ENCODE peak calls at places on chromosomes 11 and 22, in eight cellular contexts. N is CD4-positive, alpha-beta T cell; O is lower leg skin; W is kidney glomerular epithelial cell; I is HEK293T; U is T follicular helper cell; X is LHCN-M2; L is NCI-H82. E is an unnamed sample.

GRCh38 chr11:126214446-126215240 is 3.1 kb downstream of the FAM118B start:
- DNase-seq in N (no peak), O (no peak), W (peak; percentile 28), I (no peak), U (no peak), X (no peak), L (no peak), E (no peak)

GRCh38 chr11:111977141-111978027 is 40.2 kb downstream of the DIXDC1 start:
- DNase-seq in N (no peak), O (peak; percentile 43), W (no peak), I (peak; percentile 63), U (no peak), X (peak; percentile 37), L (peak; percentile 37), E (no peak)

GRCh38 chr22:19892925-19893324 is 38.3 kb upstream of the GNB1L start:
- DNase-seq in N (no peak), O (no peak), W (peak; percentile 40), I (no peak), U (no peak), X (no peak), L (no peak), E (no peak)

GRCh38 chr11:58070585-58070984 is 39.8 kb downstream of the OR6Q1 start:
- DNase-seq in N (no peak), O (no peak), W (no peak), I (no peak), U (no peak), X (no peak), L (no peak), E (no peak)

GRCh38 chr11:57527056-57527631 is 3.4 kb downstream of the TIMM10 start:
- DNase-seq in N (peak; percentile 72), O (peak; percentile 71), W (peak; percentile 60), I (peak; percentile 57), U (peak; percentile 63), X (peak; percentile 44), L (peak; percentile 72), E (peak; percentile 64)

GRCh38 chr11:98227266-98227665 is 793.5 kb upstream of the CNTN5 start:
- DNase-seq in N (no peak), O (no peak), W (no peak), I (no peak), U (no peak), X (no peak), L (no peak), E (no peak)

GRCh38 chr11:57675176-57675941 is 7.4 kb downstream of the ZDHHC5 start:
- DNase-seq in N (no peak), O (no peak), W (no peak), I (no peak), U (no peak), X (no peak), L (no peak), E (no peak)

GRCh38 chr11:95524328-95525036 is 265.1 kb downstream of the FAM76B start:
- DNase-seq in N (no peak), O (no peak), W (no peak), I (no peak), U (no peak), X (no peak), L (peak; percentile 73), E (no peak)

GRCh38 chr11:123110397-123110796 is 48.5 kb upstream of the HSPA8 start:
- DNase-seq in N (no peak), O (no peak), W (no peak), I (no peak), U (no peak), X (no peak), L (no peak), E (no peak)

GRCh38 chr11:46335271-46335670 is 12.0 kb upstream of the DGKZ start:
- DNase-seq in N (no peak), O (no peak), W (no peak), I (no peak), U (no peak), X (no peak), L (no peak), E (no peak)

GRCh38 chr22:44364750-44365118 is 52.0 kb upstream of the SHISAL1 start:
- DNase-seq in N (no peak), O (no peak), W (no peak), I (no peak), U (no peak), X (no peak), L (no peak), E (no peak)

GRCh38 chr22:44347098-44347497 is 34.3 kb upstream of the SHISAL1 start:
- DNase-seq in N (no peak), O (no peak), W (peak; percentile 62), I (no peak), U (no peak), X (no peak), L (no peak), E (no peak)

GRCh38 chr22:39946571-39947407 is 13.4 kb upstream of the TMA7B start:
- DNase-seq in N (no peak), O (no peak), W (no peak), I (no peak), U (no peak), X (no peak), L (no peak), E (no peak)

GRCh38 chr22:43555561-43556515 is 144.0 kb downstream of the MPPED1 start:
- DNase-seq in N (no peak), O (no peak), W (no peak), I (no peak), U (no peak), X (no peak), L (no peak), E (no peak)

GRCh38 chr22:49963647-49964026 is 3.1 kb downstream of the PIM3 start:
- DNase-seq in N (no peak), O (peak; percentile 34), W (no peak), I (no peak), U (no peak), X (no peak), L (no peak), E (peak; percentile 8)

GRCh38 chr22:45626198-45626651 is 45.4 kb upstream of the ATXN10 start:
- DNase-seq in N (no peak), O (peak; percentile 42), W (peak; percentile 27), I (no peak), U (no peak), X (no peak), L (no peak), E (no peak)

GRCh38 chr11:128777369-128778011 is 83.6 kb downstream of the FLI1 start:
- DNase-seq in N (no peak), O (no peak), W (no peak), I (no peak), U (no peak), X (no peak), L (no peak), E (no peak)

GRCh38 chr11:88313441-88313840 is 24.1 kb downstream of the CTSC start:
- DNase-seq in N (no peak), O (no peak), W (no peak), I (no peak), U (no peak), X (no peak), L (no peak), E (no peak)

GRCh38 chr11:62054484-62055121 is 69.2 kb upstream of the INCENP start:
- DNase-seq in N (no peak), O (no peak), W (no peak), I (peak; percentile 17), U (no peak), X (peak; percentile 53), L (peak; percentile 22), E (no peak)

GRCh38 chr11:61613051-61613450 is 32.2 kb upstream of the SYT7 start:
- DNase-seq in N (no peak), O (no peak), W (no peak), I (no peak), U (no peak), X (no peak), L (no peak), E (no peak)

GRCh38 chr22:27810566-27810965 is 9.0 kb upstream of the MN1 start:
- DNase-seq in N (no peak), O (peak; percentile 67), W (no peak), I (no peak), U (no peak), X (peak; percentile 36), L (peak; percentile 45), E (no peak)

GRCh38 chr11:76313913-76314740 is 66.8 kb downstream of the THAP12 start:
- DNase-seq in N (no peak), O (no peak), W (no peak), I (no peak), U (no peak), X (no peak), L (peak; percentile 17), E (no peak)

GRCh38 chr11:78715639-78716311 is 141.1 kb upstream of the NARS2 start:
- DNase-seq in N (no peak), O (no peak), W (peak; percentile 74), I (peak; percentile 72), U (peak; percentile 1), X (peak; percentile 26), L (peak; percentile 76), E (no peak)

GRCh38 chr11:64837887-64838351 is 6.5 kb downstream of the CDC42BPG start:
- DNase-seq in N (no peak), O (no peak), W (no peak), I (no peak), U (no peak), X (no peak), L (no peak), E (no peak)

GRCh38 chr22:25407226-25407858 is 157.1 kb upstream of the GRK3 start:
- DNase-seq in N (no peak), O (no peak), W (no peak), I (no peak), U (no peak), X (no peak), L (no peak), E (no peak)

GRCh38 chr11:116736763-116737162 is 36.0 kb downstream of the BUD13 start:
- DNase-seq in N (no peak), O (no peak), W (no peak), I (peak; percentile 44), U (no peak), X (peak; percentile 30), L (peak; percentile 19), E (no peak)

GRCh38 chr11:9170450-9170849 is 79.1 kb upstream of the SCUBE2 start:
- DNase-seq in N (no peak), O (no peak), W (no peak), I (no peak), U (no peak), X (peak; percentile 54), L (peak; percentile 1), E (no peak)

GRCh38 chr22:28019881-28020861 is 101.1 kb upstream of the PITPNB start:
- DNase-seq in N (peak; percentile 48), O (peak; percentile 64), W (peak; percentile 42), I (peak; percentile 89), U (peak; percentile 37), X (peak; percentile 61), L (peak; percentile 81), E (peak; percentile 64)

GRCh38 chr11:66188580-66188979 is 79.9 kb upstream of the RAB1B start:
- DNase-seq in N (no peak), O (no peak), W (no peak), I (no peak), U (no peak), X (peak; percentile 56), L (no peak), E (no peak)

GRCh38 chr22:44597616-44598015 is 99.6 kb upstream of the RTL6 start:
- DNase-seq in N (no peak), O (no peak), W (no peak), I (no peak), U (no peak), X (peak; percentile 97), L (peak; percentile 56), E (no peak)

GRCh38 chr11:125365196-125365931 is 130.7 kb downstream of the FEZ1 start:
- DNase-seq in N (no peak), O (no peak), W (no peak), I (no peak), U (no peak), X (no peak), L (peak; percentile 93), E (no peak)

GRCh38 chr11:7546324-7546791 is 32.6 kb downstream of the PPFIBP2 start:
- DNase-seq in N (no peak), O (peak; percentile 74), W (no peak), I (no peak), U (no peak), X (peak; percentile 2), L (peak; percentile 12), E (no peak)

GRCh38 chr11:63609971-63610580 is 4.2 kb downstream of the PLAAT3 start:
- DNase-seq in N (no peak), O (no peak), W (peak; percentile 36), I (no peak), U (no peak), X (no peak), L (no peak), E (no peak)

GRCh38 chr11:129930743-129931142 is 35.4 kb upstream of the NFRKB start:
- DNase-seq in N (no peak), O (no peak), W (no peak), I (no peak), U (no peak), X (no peak), L (no peak), E (no peak)

E was measured in CD8-positive, alpha-beta memory T cell.